ENCODE peak calls at places on chromosomes 16 and 17, in seven cellular contexts. T is HCT116, D is SK-N-SH, S is Panc1, I is H1, L is K562, N is GM12878. Y is an unnamed sample.
A peak's percentile ranks its signal among the peaks of the same experiment; 100 is the strongest.

GRCh38 chr16:84834403-84834772 is 14.6 kb downstream of the CRISPLD2 start:
- DNase-seq in T (no peak), D (peak; percentile 88), S (no peak), I (no peak), L (no peak), N (no peak), Y (no peak)

GRCh38 chr17:59219992-59220327 is 351 bp upstream of the GDPD1 start:
- DNase-seq in T (no peak), D (no peak), S (no peak), I (no peak), L (no peak), N (no peak), Y (peak; percentile 27)

GRCh38 chr17:36057900-36058299 is 6.2 kb upstream of the CCL18 start:
- DNase-seq in T (no peak), D (no peak), S (no peak), I (no peak), L (no peak), N (no peak), Y (no peak)

GRCh38 chr17:66290097-66290722 is 12.2 kb upstream of the PRKCA start:
- DNase-seq in T (no peak), D (peak; percentile 58), S (no peak), I (no peak), L (peak; percentile 50), N (no peak), Y (peak; percentile 53)

GRCh38 chr16:84444476-84444875 is 60.0 kb downstream of the MEAK7 start:
- DNase-seq in T (no peak), D (no peak), S (no peak), I (no peak), L (no peak), N (no peak), Y (no peak)

GRCh38 chr17:13761221-13761620 is 159.5 kb upstream of the HS3ST3A1 start:
- DNase-seq in T (no peak), D (no peak), S (no peak), I (no peak), L (no peak), N (no peak), Y (no peak)

GRCh38 chr17:29968271-29968670 is 26.8 kb downstream of the EFCAB5 start:
- DNase-seq in T (no peak), D (no peak), S (no peak), I (no peak), L (no peak), N (no peak), Y (no peak)

GRCh38 chr16:31129568-31130335 is 5.8 kb downstream of the PRSS8 start:
- DNase-seq in T (no peak), D (no peak), S (no peak), I (no peak), L (no peak), N (no peak), Y (no peak)

GRCh38 chr16:48462146-48462740 is 77.0 kb upstream of the SIAH1 start:
- DNase-seq in T (no peak), D (no peak), S (peak; percentile 84), I (no peak), L (no peak), N (no peak), Y (no peak)

GRCh38 chr17:43661699-43662431 is at the start of gene MEOX1:
- DNase-seq in T (no peak), D (no peak), S (no peak), I (no peak), L (no peak), N (peak; percentile 79), Y (no peak)

DNA sequence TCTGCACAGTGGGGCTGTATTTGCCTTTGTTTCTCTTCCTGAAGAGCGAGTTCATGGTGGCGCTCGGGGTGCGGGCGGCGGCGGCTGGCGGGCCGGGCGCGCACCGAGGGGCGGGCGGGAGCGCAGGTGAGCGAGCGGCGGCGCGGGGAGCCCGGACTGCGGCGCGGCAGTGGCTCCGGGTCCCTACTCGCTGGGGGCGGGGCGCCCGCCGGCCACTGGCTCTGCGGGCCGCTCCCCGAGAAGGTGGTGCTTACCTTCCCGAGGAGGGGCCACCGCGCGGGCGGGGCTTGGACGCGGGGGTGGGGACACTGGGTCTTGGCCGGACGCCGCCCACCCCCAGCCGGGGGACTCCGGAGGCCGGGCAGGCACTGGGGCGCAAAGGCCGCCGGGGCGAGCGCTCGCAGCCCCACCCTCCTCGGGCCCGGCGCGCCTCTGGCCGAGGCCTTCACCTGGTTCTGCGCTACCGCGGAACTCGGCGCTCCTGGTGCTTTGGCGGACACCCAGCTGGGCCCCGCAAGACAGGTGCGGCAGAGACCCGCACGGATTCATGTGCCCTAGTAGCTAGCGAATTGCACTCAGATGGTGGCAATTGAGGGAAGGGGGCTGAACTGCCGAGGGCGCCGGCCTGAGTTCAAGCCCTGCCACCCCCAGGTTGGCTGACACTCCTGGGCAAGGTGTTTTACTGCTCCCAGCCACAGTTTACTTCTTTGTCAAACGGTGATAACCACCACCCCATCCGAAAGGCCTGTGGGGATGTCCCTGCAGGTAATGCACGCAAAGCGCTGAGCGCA is at the start of gene PPL:
- DNase-seq in T (peak; percentile 76), D (peak; percentile 72), S (no peak), I (no peak), L (peak; percentile 84), N (no peak), Y (peak; percentile 93)
- TF ChIP-seq SIN3A in T (no peak), D (no peak), S (no peak), I (no peak), L (no peak), N (no peak), Y (no peak)

DNA sequence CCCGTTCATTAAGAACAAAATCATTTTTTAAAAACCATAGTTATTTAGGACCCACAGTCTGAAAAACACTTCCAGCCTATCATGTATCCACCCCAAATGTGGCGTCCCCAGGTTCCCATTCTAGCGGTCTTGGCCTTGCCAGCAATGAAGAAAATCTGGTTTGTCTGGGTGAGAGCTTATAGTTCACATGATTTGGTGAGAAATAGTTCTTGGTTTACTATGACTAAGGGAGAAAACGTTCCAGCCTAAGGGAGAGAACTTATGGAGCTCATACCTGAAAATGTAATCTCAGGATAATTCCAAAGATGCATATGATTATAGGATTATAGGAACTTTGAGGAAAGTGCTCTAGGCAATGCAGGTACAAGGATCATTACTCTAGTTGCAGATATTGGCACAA is 4.8 kb downstream of the MARVELD3 start:
- DNase-seq in T (no peak), D (no peak), S (no peak), I (no peak), L (no peak), N (no peak), Y (no peak)
- TF ChIP-seq SIN3A in T (no peak), D (no peak), S (no peak), I (no peak), L (no peak), N (no peak), Y (no peak)

GRCh38 chr16:49491111-49491670 is 117.6 kb downstream of the C16orf78 start:
- DNase-seq in T (no peak), D (no peak), S (no peak), I (no peak), L (no peak), N (no peak), Y (no peak)

GRCh38 chr16:49491736-49492089 is 118.1 kb downstream of the C16orf78 start:
- DNase-seq in T (peak; percentile 15), D (no peak), S (no peak), I (peak; percentile 41), L (no peak), N (no peak), Y (no peak)

GRCh38 chr16:49492896-49493620 is 119.5 kb downstream of the C16orf78 start:
- DNase-seq in T (no peak), D (peak; percentile 62), S (no peak), I (no peak), L (no peak), N (no peak), Y (no peak)

GRCh38 chr16:49493836-49494235 is 120.2 kb downstream of the C16orf78 start:
- DNase-seq in T (no peak), D (no peak), S (no peak), I (no peak), L (no peak), N (no peak), Y (no peak)

DNA sequence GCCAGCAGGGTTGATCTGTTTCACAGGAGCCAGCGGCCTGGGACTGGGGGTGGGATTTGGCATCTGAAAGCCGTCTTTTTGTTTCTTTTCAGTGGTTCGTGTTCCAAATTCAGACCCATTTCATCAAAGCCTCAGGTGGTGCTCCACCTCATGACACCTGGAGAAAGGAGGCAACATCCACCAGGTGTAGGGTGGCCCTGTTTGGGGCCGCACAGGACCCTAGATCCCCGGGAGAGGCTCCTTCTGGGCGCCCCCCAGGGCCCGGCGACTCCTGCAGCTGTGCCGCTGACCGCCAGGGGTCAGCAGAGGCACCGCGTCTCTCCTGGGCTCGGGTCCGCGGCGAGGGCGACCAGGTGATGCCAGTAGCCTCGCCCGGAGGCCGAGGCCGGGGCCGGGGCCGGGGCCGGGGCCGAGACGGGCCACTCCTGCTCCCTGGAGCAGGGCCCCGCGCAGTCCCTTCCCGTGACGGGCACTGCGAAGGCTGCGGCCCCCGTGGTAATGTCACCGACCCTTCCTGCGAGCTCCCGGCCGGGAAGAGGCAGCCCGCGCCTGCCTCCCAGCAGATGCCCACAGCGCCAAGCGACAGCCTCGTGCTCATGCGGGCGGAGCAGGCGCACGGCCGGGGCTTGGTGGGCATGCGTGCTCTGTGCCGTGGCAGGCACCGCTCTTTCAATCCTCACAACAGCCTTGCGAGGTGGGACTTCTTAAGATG is 118.6 kb downstream of the C16orf78 start:
- DNase-seq in T (no peak), D (peak; percentile 94), S (no peak), I (peak; percentile 15), L (peak; percentile 38), N (no peak), Y (no peak)
- TF ChIP-seq SIN3A in T (no peak), D (no peak), S (no peak), I (no peak), L (no peak), N (no peak), Y (no peak)

DNA sequence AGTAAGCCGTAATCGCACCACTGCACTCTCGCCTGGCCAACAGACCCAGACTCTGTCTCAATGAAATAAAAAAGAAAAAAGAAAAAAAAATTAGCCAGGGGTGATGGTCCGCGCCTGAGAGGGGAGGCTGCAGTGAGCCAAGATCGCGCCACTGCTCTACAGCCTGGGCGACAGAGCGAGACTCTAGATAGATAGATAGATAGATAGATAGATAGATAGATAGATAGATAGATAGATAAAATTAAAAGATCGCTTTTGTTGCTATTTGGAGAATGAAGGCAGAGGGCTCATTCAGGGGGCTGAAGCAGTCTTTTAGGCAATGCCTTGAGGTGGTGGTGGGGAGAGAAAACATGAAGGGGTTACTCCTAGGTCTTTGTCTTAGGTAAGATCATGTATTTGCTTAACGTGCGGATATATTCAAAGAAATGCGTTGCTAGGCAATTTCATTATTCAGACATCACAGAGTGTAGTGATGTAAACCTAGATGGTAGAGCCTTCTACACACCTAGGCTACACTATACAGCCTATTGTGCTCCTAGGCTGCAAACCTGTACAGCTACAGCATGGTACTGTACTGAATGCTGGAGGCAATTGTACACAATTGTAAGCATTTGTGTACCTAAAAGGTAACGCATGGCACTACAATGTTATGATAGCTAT is 4.3 kb upstream of the HES7 start:
- DNase-seq in T (no peak), D (no peak), S (no peak), I (no peak), L (no peak), N (no peak), Y (no peak)
- TF ChIP-seq SIN3A in T (no peak), D (no peak), S (no peak), I (no peak), L (no peak), N (no peak), Y (no peak)

Y was measured in HepG2.